ENCODE peak calls at places on chromosomes 16 and 17, in ten cellular contexts. F is stromal cell of bone marrow; V is spleen; A is naive thymus-derived CD8-positive, alpha-beta T cell; L is adipocyte; D is NCI-H2171 treated with DMSO at 0.1 percent for 48 hours; T is HFF-Myc; H is lung; W is Right ventricle myocardium superior; Q is sciatic nerve. G is an unnamed sample.

GRCh38 chr17:81429353-81429774 is 34.1 kb downstream of the BAHCC1 start:
- DNase-seq in D (peak), F (no peak), T (no peak), L (peak), A (no peak), V (peak), H (peak), Q (peak), W (peak), G (peak)

GRCh38 chr16:65249768-65250167 is 127.9 kb upstream of the CDH11 start:
- DNase-seq in D (no peak), Q (peak), T (no peak), A (no peak), V (no peak), H (peak), F (peak), W (peak), L (no peak), G (no peak)

GRCh38 chr17:69246726-69247375 is 18.2 kb upstream of the ABCA10 start:
- DNase-seq in W (no peak), V (no peak), Q (no peak), D (peak), H (no peak), L (peak), T (peak), A (no peak), F (peak), G (no peak)

GRCh38 chr17:1904273-1905052 is 74.7 kb downstream of the RPA1 start:
- DNase-seq in L (no peak), A (no peak), D (no peak), V (no peak), W (no peak), H (no peak), F (no peak), Q (no peak), T (no peak), G (no peak)

GRCh38 chr17:1374426-1375177 is 25.4 kb downstream of the YWHAE start:
- DNase-seq in D (no peak), F (no peak), T (no peak), A (no peak), H (no peak), L (no peak), W (no peak), V (no peak), Q (no peak), G (no peak)

GRCh38 chr17:73689596-73690275 is 45.5 kb upstream of the SDK2 start:
- DNase-seq in H (no peak), D (no peak), A (no peak), W (no peak), L (no peak), T (no peak), Q (no peak), V (no peak), F (no peak), G (no peak)

GRCh38 chr17:5438716-5439445 is at the start of gene C1QBP:
- DNase-seq in L (peak), Q (peak), V (peak), F (peak), D (peak), T (peak), H (peak), A (peak), W (peak), G (peak)

GRCh38 chr17:33438578-33438977 is 145.5 kb upstream of the ASIC2 start:
- DNase-seq in H (no peak), V (no peak), A (no peak), Q (no peak), T (no peak), F (no peak), D (no peak), L (no peak), W (no peak), G (no peak)